ENCODE peak calls at places on chromosomes 7 and 10, in seven cellular contexts. N is A549; B is Panc1; J is T-helper 17 cell; Q is Peyer's patch; M is CD4-positive, alpha-beta T cell; S is IMR-90. A is an unnamed sample.

GRCh38 chr10:100761191-100761590 is 15.8 kb downstream of the PAX2 start:
- DNase-seq in Q (no peak), S (no peak), M (no peak), B (no peak), N (no peak), J (no peak), A (no peak)

GRCh38 chr7:137882261-137882668 is 35.5 kb upstream of the DGKI start:
- DNase-seq in B (peak; percentile 61), J (no peak), M (no peak), Q (no peak), S (peak; percentile 100), N (peak; percentile 74), A (no peak)

GRCh38 chr10:8133146-8133545 is 78.7 kb downstream of the GATA3 start:
- DNase-seq in Q (no peak), J (no peak), B (no peak), M (no peak), N (no peak), S (no peak), A (no peak)

GRCh38 chr10:68121020-68121743 is 11.9 kb downstream of the MYPN start:
- DNase-seq in N (no peak), Q (no peak), J (no peak), S (no peak), B (no peak), M (no peak), A (no peak)

GRCh38 chr7:2471396-2471795 is 4.8 kb downstream of the GRIFIN start:
- DNase-seq in B (no peak), J (no peak), N (no peak), Q (no peak), M (no peak), S (peak; percentile 25), A (no peak)

GRCh38 chr10:84198206-84198915 is 4.0 kb downstream of the CDHR1 start:
- DNase-seq in M (no peak), S (no peak), B (no peak), J (no peak), Q (peak; percentile 85), N (no peak), A (no peak)

GRCh38 chr10:23530079-23530478 is 91.2 kb downstream of the OTUD1 start:
- DNase-seq in J (no peak), M (no peak), Q (no peak), N (no peak), B (no peak), S (peak; percentile 31), A (no peak)

GRCh38 chr7:16398211-16399017 is 22.9 kb downstream of the CRPPA start:
- DNase-seq in B (no peak), S (peak; percentile 5), J (no peak), N (peak; percentile 15), Q (no peak), M (no peak), A (no peak)

GRCh38 chr10:67277402-67277801 is 351.6 kb downstream of the LRRTM3 start:
- DNase-seq in N (no peak), M (no peak), S (no peak), B (no peak), Q (no peak), J (no peak), A (no peak)

GRCh38 chr7:158299607-158300006 is 288.0 kb downstream of the PTPRN2 start:
- DNase-seq in S (no peak), M (no peak), B (no peak), Q (no peak), N (no peak), J (no peak), A (no peak)

GRCh38 chr7:158301221-158301620 is 286.4 kb downstream of the PTPRN2 start:
- DNase-seq in J (no peak), M (no peak), Q (no peak), B (no peak), N (no peak), S (no peak), A (no peak)

GRCh38 chr7:158303121-158303520 is 284.5 kb downstream of the PTPRN2 start:
- DNase-seq in S (no peak), Q (no peak), B (no peak), N (no peak), J (no peak), M (no peak), A (no peak)

GRCh38 chr7:158302274-158303070 is 285.2 kb downstream of the PTPRN2 start:
- DNase-seq in B (no peak), M (no peak), N (no peak), J (no peak), S (no peak), Q (peak; percentile 36), A (no peak)

DNA sequence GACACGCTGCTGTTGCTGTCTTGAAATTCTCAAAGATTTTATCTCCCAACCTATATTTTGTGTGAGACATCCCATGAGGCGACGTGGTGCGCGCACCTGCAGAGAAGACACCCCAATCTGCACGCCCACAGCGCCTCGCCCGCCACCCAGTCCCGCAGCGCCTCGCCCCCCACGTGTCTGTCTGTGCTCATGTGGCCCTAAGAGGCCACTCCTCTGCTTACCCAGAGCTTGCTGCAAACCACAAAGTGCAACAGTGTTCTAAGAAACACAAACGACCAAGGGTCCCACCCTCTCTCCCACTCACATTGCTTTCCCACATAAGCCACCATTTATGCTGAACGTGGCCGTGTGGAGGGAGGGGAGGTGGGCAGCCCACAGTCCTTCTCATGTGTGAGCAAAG is 287.2 kb downstream of the PTPRN2 start:
- DNase-seq in S (no peak), M (no peak), N (no peak), B (no peak), J (no peak), Q (peak; percentile 30), A (no peak)
- H3K9me3 ChIP-seq in S (peaks cover 41% of the 10 kb centered on the region), M (no peaks in the 10 kb centered on the region), N (no peaks in the 10 kb centered on the region), B (no peaks in the 10 kb centered on the region), J (no peaks in the 10 kb centered on the region), Q (peaks cover 3% of the 10 kb centered on the region), A (no peaks in the 10 kb centered on the region)

GRCh38 chr10:130957423-130957822 is 354.1 kb downstream of the TCERG1L start:
- DNase-seq in Q (no peak), J (no peak), S (no peak), M (no peak), B (no peak), N (no peak), A (no peak)

GRCh38 chr10:130954326-130954905 is 357.1 kb downstream of the TCERG1L start:
- DNase-seq in S (no peak), N (no peak), Q (no peak), J (no peak), B (no peak), M (no peak), A (no peak)

GRCh38 chr10:130956251-130956650 is 355.3 kb downstream of the TCERG1L start:
- DNase-seq in M (no peak), N (no peak), Q (no peak), J (no peak), B (no peak), S (no peak), A (no peak)

GRCh38 chr10:130957978-130958377 is 353.5 kb downstream of the TCERG1L start:
- DNase-seq in M (no peak), N (no peak), J (no peak), S (no peak), Q (no peak), B (no peak), A (no peak)

DNA sequence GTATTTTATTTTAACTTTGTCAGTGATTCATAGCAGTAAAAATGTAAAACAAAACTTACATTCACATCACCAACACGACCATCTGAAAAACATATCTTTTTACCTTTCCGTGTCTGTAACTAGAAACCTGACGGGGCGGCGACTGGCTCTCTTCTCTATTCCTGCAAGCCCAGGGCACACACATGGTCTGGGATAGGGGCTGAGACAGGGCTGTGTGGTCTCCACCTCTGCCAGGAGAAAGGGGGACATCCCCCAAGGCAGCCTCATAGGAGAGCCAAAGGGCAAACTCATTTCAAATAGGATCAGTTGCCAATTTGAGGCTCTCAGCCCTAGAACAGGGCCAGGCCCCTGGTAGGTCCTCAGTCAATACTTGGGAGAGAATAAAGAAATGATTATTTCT is 359.4 kb downstream of the TCERG1L start:
- DNase-seq in J (no peak), B (no peak), M (no peak), Q (no peak), N (no peak), S (no peak), A (no peak)
- H3K9me3 ChIP-seq in J (no peaks in the 10 kb centered on the region), B (no peaks in the 10 kb centered on the region), M (no peaks in the 10 kb centered on the region), Q (no peaks in the 10 kb centered on the region), N (no peaks in the 10 kb centered on the region), S (peaks cover 36% of the 10 kb centered on the region), A (no peaks in the 10 kb centered on the region)

GRCh38 chr10:47176903-47177860 is 122.8 kb upstream of the GDF10 start:
- DNase-seq in N (no peak), B (no peak), M (no peak), Q (no peak), J (no peak), S (peak; percentile 79), A (no peak)
- H3K9me3 ChIP-seq in N (no peaks in the 10 kb centered on the region), B (no peaks in the 10 kb centered on the region), M (no peaks in the 10 kb centered on the region), Q (no peaks in the 10 kb centered on the region), J (no peaks in the 10 kb centered on the region), S (no peaks in the 10 kb centered on the region), A (no peaks in the 10 kb centered on the region)

DNA sequence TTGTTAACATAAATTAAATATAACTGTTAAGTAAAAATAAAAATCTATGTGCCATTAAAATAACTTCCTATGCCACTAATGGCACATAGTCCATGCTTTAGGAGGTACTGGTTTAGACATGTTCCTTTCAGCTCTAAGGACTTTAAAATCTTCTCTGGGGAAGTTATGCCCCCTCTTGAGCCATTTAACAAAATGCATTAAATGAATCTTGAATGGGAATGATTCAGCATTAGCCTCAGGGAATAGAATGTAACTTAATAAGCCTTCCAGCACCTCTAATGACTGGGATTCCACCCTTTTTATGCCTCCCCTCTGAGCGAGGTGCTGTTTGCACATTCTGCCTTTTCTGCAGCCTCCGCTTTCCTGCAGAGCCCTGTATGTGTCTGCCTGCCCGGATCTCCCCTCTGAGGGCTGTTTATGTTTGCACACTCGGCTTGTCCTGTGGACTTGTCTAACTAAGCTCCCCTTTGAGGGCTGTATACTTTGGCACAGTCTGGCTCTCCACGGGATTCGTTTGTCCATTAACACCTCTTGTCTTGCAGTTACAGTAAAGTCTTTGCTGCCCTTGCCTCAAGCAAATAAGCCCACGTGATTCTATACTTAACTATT is 108.4 kb upstream of the HPS1 start:
- DNase-seq in Q (no peak), J (no peak), N (no peak), S (no peak), M (no peak), B (no peak), A (no peak)
- H3K9me3 ChIP-seq in Q (no peaks in the 10 kb centered on the region), J (no peaks in the 10 kb centered on the region), N (no peaks in the 10 kb centered on the region), S (no peaks in the 10 kb centered on the region), M (no peaks in the 10 kb centered on the region), B (no peaks in the 10 kb centered on the region), A (no peaks in the 10 kb centered on the region)

GRCh38 chr7:156875766-156876165 is 17.2 kb downstream of the LMBR1 start:
- DNase-seq in J (no peak), N (no peak), S (no peak), B (no peak), Q (no peak), M (no peak), A (no peak)
- H3K9me3 ChIP-seq in J (no peaks in the 10 kb centered on the region), N (no peaks in the 10 kb centered on the region), S (no peaks in the 10 kb centered on the region), B (no peaks in the 10 kb centered on the region), Q (no peaks in the 10 kb centered on the region), M (peaks cover 5% of the 10 kb centered on the region), A (no peaks in the 10 kb centered on the region)

GRCh38 chr7:56175086-56175760 is 59.0 kb upstream of the NUPR2 start:
- DNase-seq in Q (no peak), B (no peak), J (no peak), S (no peak), M (no peak), N (no peak), A (no peak)

GRCh38 chr7:56175784-56176183 is 59.6 kb upstream of the NUPR2 start:
- DNase-seq in M (no peak), B (no peak), J (no peak), N (no peak), Q (no peak), S (no peak), A (no peak)

GRCh38 chr7:56181010-56181409 is 64.8 kb upstream of the NUPR2 start:
- DNase-seq in J (no peak), B (no peak), Q (no peak), N (no peak), S (no peak), M (no peak), A (no peak)
- H3K9me3 ChIP-seq in J (no peaks in the 10 kb centered on the region), B (no peaks in the 10 kb centered on the region), Q (no peaks in the 10 kb centered on the region), N (no peaks in the 10 kb centered on the region), S (peaks cover 3% of the 10 kb centered on the region), M (no peaks in the 10 kb centered on the region), A (no peaks in the 10 kb centered on the region)

A was measured in lower lobe of right lung.